ENCODE peak calls at places on chromosome 22, in five cellular contexts. One of them, this sample, is unnamed.

GRCh38 chr22:35850831-35851230 is 133.2 kb downstream of the APOL5 start:
- DNase-seq in IMR-90: no peak
- DNase-seq in upper lobe of right lung: no peak
- DNase-seq in activated T-cell treated with anti-CD3 and anti-CD28 coated beads for 24 hours: no peak
- DNase-seq in activated CD4-positive, alpha-beta T cell treated with anti-CD3 and anti-CD28 coated beads, Interleukin-2, amount 50 U/mL, for 4 hours: no peak
- DNase-seq in this sample: no peak

GRCh38 chr22:19986410-19987341 is 29.9 kb downstream of the ARVCF start:
- DNase-seq in activated T-cell treated with anti-CD3 and anti-CD28 coated beads for 24 hours: peak
- DNase-seq in upper lobe of right lung: peak
- DNase-seq in activated CD4-positive, alpha-beta T cell treated with anti-CD3 and anti-CD28 coated beads, Interleukin-2, amount 50 U/mL, for 4 hours: peak
- DNase-seq in IMR-90: peak
- DNase-seq in this sample: peak

GRCh38 chr22:36787594-36787993 is 11.7 kb upstream of the IFT27 start:
- DNase-seq in IMR-90: no peak
- DNase-seq in upper lobe of right lung: no peak
- DNase-seq in activated CD4-positive, alpha-beta T cell treated with anti-CD3 and anti-CD28 coated beads, Interleukin-2, amount 50 U/mL, for 4 hours: no peak
- DNase-seq in activated T-cell treated with anti-CD3 and anti-CD28 coated beads for 24 hours: no peak
- DNase-seq in this sample: no peak

GRCh38 chr22:19565921-19566598 is 41.9 kb upstream of the CLDN5 start:
- DNase-seq in IMR-90: no peak
- DNase-seq in activated CD4-positive, alpha-beta T cell treated with anti-CD3 and anti-CD28 coated beads, Interleukin-2, amount 50 U/mL, for 4 hours: no peak
- DNase-seq in activated T-cell treated with anti-CD3 and anti-CD28 coated beads for 24 hours: no peak
- DNase-seq in upper lobe of right lung: no peak
- DNase-seq in this sample: no peak

GRCh38 chr22:18121436-18122253 is 11.0 kb downstream of the TUBA8 start:
- DNase-seq in IMR-90: no peak
- DNase-seq in upper lobe of right lung: peak
- DNase-seq in activated T-cell treated with anti-CD3 and anti-CD28 coated beads for 24 hours: no peak
- DNase-seq in activated CD4-positive, alpha-beta T cell treated with anti-CD3 and anti-CD28 coated beads, Interleukin-2, amount 50 U/mL, for 4 hours: no peak
- DNase-seq in this sample: no peak

GRCh38 chr22:28244760-28245159 is 325.7 kb upstream of the PITPNB start:
- DNase-seq in IMR-90: no peak
- DNase-seq in activated T-cell treated with anti-CD3 and anti-CD28 coated beads for 24 hours: no peak
- DNase-seq in activated CD4-positive, alpha-beta T cell treated with anti-CD3 and anti-CD28 coated beads, Interleukin-2, amount 50 U/mL, for 4 hours: no peak
- DNase-seq in upper lobe of right lung: no peak
- DNase-seq in this sample: no peak

GRCh38 chr22:38867496-38868285 is 4.3 kb downstream of the CBX6 start:
- DNase-seq in activated CD4-positive, alpha-beta T cell treated with anti-CD3 and anti-CD28 coated beads, Interleukin-2, amount 50 U/mL, for 4 hours: no peak
- DNase-seq in activated T-cell treated with anti-CD3 and anti-CD28 coated beads for 24 hours: no peak
- DNase-seq in IMR-90: no peak
- DNase-seq in upper lobe of right lung: no peak
- DNase-seq in this sample: no peak

GRCh38 chr22:21816787-21817496 is 50.5 kb downstream of the MAPK1 start:
- DNase-seq in activated T-cell treated with anti-CD3 and anti-CD28 coated beads for 24 hours: no peak
- DNase-seq in upper lobe of right lung: no peak
- DNase-seq in activated CD4-positive, alpha-beta T cell treated with anti-CD3 and anti-CD28 coated beads, Interleukin-2, amount 50 U/mL, for 4 hours: no peak
- DNase-seq in IMR-90: peak
- DNase-seq in this sample: peak

GRCh38 chr22:39294571-39295468 is 24.6 kb downstream of the RPL3 start:
- DNase-seq in upper lobe of right lung: no peak
- DNase-seq in activated CD4-positive, alpha-beta T cell treated with anti-CD3 and anti-CD28 coated beads, Interleukin-2, amount 50 U/mL, for 4 hours: no peak
- DNase-seq in activated T-cell treated with anti-CD3 and anti-CD28 coated beads for 24 hours: no peak
- DNase-seq in IMR-90: no peak
- DNase-seq in this sample: no peak

GRCh38 chr22:29165336-29166060 is 40.2 kb upstream of the EMID1 start:
- DNase-seq in activated CD4-positive, alpha-beta T cell treated with anti-CD3 and anti-CD28 coated beads, Interleukin-2, amount 50 U/mL, for 4 hours: no peak
- DNase-seq in IMR-90: no peak
- DNase-seq in activated T-cell treated with anti-CD3 and anti-CD28 coated beads for 24 hours: no peak
- DNase-seq in upper lobe of right lung: peak
- DNase-seq in this sample: no peak

GRCh38 chr22:33300165-33300564 is 242.0 kb upstream of the SYN3 start:
- DNase-seq in activated T-cell treated with anti-CD3 and anti-CD28 coated beads for 24 hours: no peak
- DNase-seq in upper lobe of right lung: no peak
- DNase-seq in activated CD4-positive, alpha-beta T cell treated with anti-CD3 and anti-CD28 coated beads, Interleukin-2, amount 50 U/mL, for 4 hours: no peak
- DNase-seq in IMR-90: no peak
- DNase-seq in this sample: no peak

GRCh38 chr22:24087071-24087795 is 76.1 kb downstream of the CABIN1 start:
- DNase-seq in activated CD4-positive, alpha-beta T cell treated with anti-CD3 and anti-CD28 coated beads, Interleukin-2, amount 50 U/mL, for 4 hours: no peak
- DNase-seq in IMR-90: no peak
- DNase-seq in upper lobe of right lung: peak
- DNase-seq in activated T-cell treated with anti-CD3 and anti-CD28 coated beads for 24 hours: no peak
- DNase-seq in this sample: no peak

GRCh38 chr22:49685686-49686085 is 142.0 kb downstream of the BRD1 start:
- DNase-seq in activated T-cell treated with anti-CD3 and anti-CD28 coated beads for 24 hours: no peak
- DNase-seq in IMR-90: no peak
- DNase-seq in activated CD4-positive, alpha-beta T cell treated with anti-CD3 and anti-CD28 coated beads, Interleukin-2, amount 50 U/mL, for 4 hours: no peak
- DNase-seq in upper lobe of right lung: no peak
- DNase-seq in this sample: no peak

GRCh38 chr22:49946612-49947295 is 13.8 kb upstream of the PIM3 start:
- DNase-seq in upper lobe of right lung: no peak
- DNase-seq in activated T-cell treated with anti-CD3 and anti-CD28 coated beads for 24 hours: no peak
- DNase-seq in activated CD4-positive, alpha-beta T cell treated with anti-CD3 and anti-CD28 coated beads, Interleukin-2, amount 50 U/mL, for 4 hours: no peak
- DNase-seq in IMR-90: no peak
- DNase-seq in this sample: no peak

GRCh38 chr22:27377901-27378300 is 423.7 kb downstream of the MN1 start:
- DNase-seq in activated CD4-positive, alpha-beta T cell treated with anti-CD3 and anti-CD28 coated beads, Interleukin-2, amount 50 U/mL, for 4 hours: no peak
- DNase-seq in IMR-90: no peak
- DNase-seq in activated T-cell treated with anti-CD3 and anti-CD28 coated beads for 24 hours: no peak
- DNase-seq in upper lobe of right lung: no peak
- DNase-seq in this sample: no peak

GRCh38 chr22:20459152-20459542 is 21.5 kb upstream of the SCARF2 start:
- DNase-seq in activated T-cell treated with anti-CD3 and anti-CD28 coated beads for 24 hours: no peak
- DNase-seq in upper lobe of right lung: peak
- DNase-seq in IMR-90: no peak
- DNase-seq in activated CD4-positive, alpha-beta T cell treated with anti-CD3 and anti-CD28 coated beads, Interleukin-2, amount 50 U/mL, for 4 hours: no peak
- DNase-seq in this sample: no peak

GRCh38 chr22:31044262-31044861 is 36.8 kb upstream of the SMTN start:
- DNase-seq in activated CD4-positive, alpha-beta T cell treated with anti-CD3 and anti-CD28 coated beads, Interleukin-2, amount 50 U/mL, for 4 hours: no peak
- DNase-seq in upper lobe of right lung: no peak
- DNase-seq in IMR-90: peak
- DNase-seq in activated T-cell treated with anti-CD3 and anti-CD28 coated beads for 24 hours: no peak
- DNase-seq in this sample: no peak

GRCh38 chr22:24120029-24120428 is 61.3 kb upstream of the SUSD2 start:
- DNase-seq in activated CD4-positive, alpha-beta T cell treated with anti-CD3 and anti-CD28 coated beads, Interleukin-2, amount 50 U/mL, for 4 hours: no peak
- DNase-seq in IMR-90: no peak
- DNase-seq in activated T-cell treated with anti-CD3 and anti-CD28 coated beads for 24 hours: no peak
- DNase-seq in upper lobe of right lung: no peak
- DNase-seq in this sample: no peak

GRCh38 chr22:20080445-20080775 is 369 bp downstream of the DGCR8 start:
- DNase-seq in activated T-cell treated with anti-CD3 and anti-CD28 coated beads for 24 hours: peak
- DNase-seq in IMR-90: peak
- DNase-seq in upper lobe of right lung: peak
- DNase-seq in activated CD4-positive, alpha-beta T cell treated with anti-CD3 and anti-CD28 coated beads, Interleukin-2, amount 50 U/mL, for 4 hours: peak
- DNase-seq in this sample: peak

GRCh38 chr22:37179622-37180420 is 8.2 kb downstream of the C1QTNF6 start:
- DNase-seq in upper lobe of right lung: peak
- DNase-seq in activated CD4-positive, alpha-beta T cell treated with anti-CD3 and anti-CD28 coated beads, Interleukin-2, amount 50 U/mL, for 4 hours: no peak
- DNase-seq in activated T-cell treated with anti-CD3 and anti-CD28 coated beads for 24 hours: no peak
- DNase-seq in IMR-90: no peak
- DNase-seq in this sample: no peak

GRCh38 chr22:40040927-40041326 is 46.2 kb downstream of the FAM83F start:
- DNase-seq in upper lobe of right lung: peak
- DNase-seq in activated T-cell treated with anti-CD3 and anti-CD28 coated beads for 24 hours: no peak
- DNase-seq in IMR-90: no peak
- DNase-seq in activated CD4-positive, alpha-beta T cell treated with anti-CD3 and anti-CD28 coated beads, Interleukin-2, amount 50 U/mL, for 4 hours: no peak
- DNase-seq in this sample: no peak

GRCh38 chr22:44369241-44369652 is 56.5 kb upstream of the SHISAL1 start:
- DNase-seq in IMR-90: no peak
- DNase-seq in upper lobe of right lung: peak
- DNase-seq in activated CD4-positive, alpha-beta T cell treated with anti-CD3 and anti-CD28 coated beads, Interleukin-2, amount 50 U/mL, for 4 hours: no peak
- DNase-seq in activated T-cell treated with anti-CD3 and anti-CD28 coated beads for 24 hours: no peak
- DNase-seq in this sample: no peak

GRCh38 chr22:48923909-48924475 is 903.7 kb downstream of the BRD1 start:
- DNase-seq in IMR-90: no peak
- DNase-seq in activated T-cell treated with anti-CD3 and anti-CD28 coated beads for 24 hours: no peak
- DNase-seq in activated CD4-positive, alpha-beta T cell treated with anti-CD3 and anti-CD28 coated beads, Interleukin-2, amount 50 U/mL, for 4 hours: no peak
- DNase-seq in upper lobe of right lung: no peak
- DNase-seq in this sample: no peak

GRCh38 chr22:37684803-37685615 is 1.1 kb upstream of the NOL12 start:
- DNase-seq in activated CD4-positive, alpha-beta T cell treated with anti-CD3 and anti-CD28 coated beads, Interleukin-2, amount 50 U/mL, for 4 hours: no peak
- DNase-seq in activated T-cell treated with anti-CD3 and anti-CD28 coated beads for 24 hours: no peak
- DNase-seq in upper lobe of right lung: no peak
- DNase-seq in IMR-90: no peak
- DNase-seq in this sample: no peak

GRCh38 chr22:35191412-35191811 is 65.9 kb upstream of the HMGXB4 start:
- DNase-seq in activated CD4-positive, alpha-beta T cell treated with anti-CD3 and anti-CD28 coated beads, Interleukin-2, amount 50 U/mL, for 4 hours: no peak
- DNase-seq in upper lobe of right lung: no peak
- DNase-seq in activated T-cell treated with anti-CD3 and anti-CD28 coated beads for 24 hours: no peak
- DNase-seq in IMR-90: peak
- DNase-seq in this sample: no peak

GRCh38 chr22:44446483-44446882 is 51.5 kb downstream of the RTL6 start:
- DNase-seq in activated T-cell treated with anti-CD3 and anti-CD28 coated beads for 24 hours: no peak
- DNase-seq in IMR-90: no peak
- DNase-seq in activated CD4-positive, alpha-beta T cell treated with anti-CD3 and anti-CD28 coated beads, Interleukin-2, amount 50 U/mL, for 4 hours: no peak
- DNase-seq in upper lobe of right lung: no peak
- DNase-seq in this sample: no peak

GRCh38 chr22:24077416-24077815 is 66.3 kb downstream of the CABIN1 start:
- DNase-seq in activated CD4-positive, alpha-beta T cell treated with anti-CD3 and anti-CD28 coated beads, Interleukin-2, amount 50 U/mL, for 4 hours: no peak
- DNase-seq in upper lobe of right lung: peak
- DNase-seq in activated T-cell treated with anti-CD3 and anti-CD28 coated beads for 24 hours: no peak
- DNase-seq in IMR-90: no peak
- DNase-seq in this sample: no peak

GRCh38 chr22:38097557-38098409 is 12.7 kb downstream of the BAIAP2L2 start:
- DNase-seq in activated CD4-positive, alpha-beta T cell treated with anti-CD3 and anti-CD28 coated beads, Interleukin-2, amount 50 U/mL, for 4 hours: no peak
- DNase-seq in upper lobe of right lung: no peak
- DNase-seq in IMR-90: peak
- DNase-seq in activated T-cell treated with anti-CD3 and anti-CD28 coated beads for 24 hours: no peak
- DNase-seq in this sample: no peak